ENCODE peak calls at places on chromosomes 3 and 15, in six cellular contexts. K is A549, C is K562, T is endothelial cell of umbilical vein, U is HepG2, X is H1. P is an unnamed sample.

GRCh38 chr15:84819291-84819768 is 2.2 kb downstream of the ALPK3 start:
- DNase-seq in K (no peak), C (no peak), T (peak), U (peak), X (no peak), P (no peak)

GRCh38 chr3:14210843-14211594 is 32.4 kb downstream of the LSM3 start:
- DNase-seq in K (no peak), C (no peak), T (no peak), U (no peak), X (no peak), P (no peak)

GRCh38 chr15:65076486-65077290 is at the start of gene KBTBD13:
- DNase-seq in K (no peak), C (no peak), T (no peak), U (no peak), X (no peak), P (no peak)

GRCh38 chr15:91243806-91244205 is 143.7 kb downstream of the SV2B start:
- DNase-seq in K (no peak), C (no peak), T (no peak), U (no peak), X (no peak), P (no peak)

GRCh38 chr15:92601940-92602593 is 53.5 kb downstream of the FAM174B start:
- DNase-seq in K (no peak), C (no peak), T (no peak), U (no peak), X (no peak), P (no peak)

GRCh38 chr15:42392309-42393024 is 33.2 kb downstream of the CAPN3 start:
- DNase-seq in K (no peak), C (no peak), T (no peak), U (peak), X (no peak), P (no peak)

GRCh38 chr3:34146596-34146995 is 348.2 kb downstream of the PDCD6IP start:
- DNase-seq in K (no peak), C (no peak), T (no peak), U (no peak), X (no peak), P (no peak)

GRCh38 chr3:66115858-66116654 is 77.3 kb upstream of the MAGI1 start:
- DNase-seq in K (peak), C (no peak), T (peak), U (peak), X (no peak), P (peak)

GRCh38 chr15:74312445-74313007 is 54.9 kb downstream of the CYP11A1 start:
- DNase-seq in K (no peak), C (peak), T (no peak), U (no peak), X (no peak), P (no peak)

GRCh38 chr3:173399001-173399400 is 1.5 kb downstream of the NLGN1 start:
- DNase-seq in K (no peak), C (no peak), T (peak), U (no peak), X (no peak), P (no peak)

GRCh38 chr3:170508876-170509275 is 77.0 kb downstream of the SLC7A14 start:
- DNase-seq in K (no peak), C (no peak), T (no peak), U (no peak), X (no peak), P (no peak)

GRCh38 chr15:63178034-63178433 is 11.4 kb upstream of the RAB8B start:
- DNase-seq in K (no peak), C (peak), T (peak), U (peak), X (peak), P (no peak)

GRCh38 chr3:157300091-157300490 is 136.6 kb upstream of the PTX3 start:
- DNase-seq in K (no peak), C (no peak), T (no peak), U (no peak), X (no peak), P (no peak)

GRCh38 chr15:25407950-25408349 is 30.9 kb downstream of the UBE3A start:
- DNase-seq in K (no peak), C (no peak), T (no peak), U (no peak), X (no peak), P (no peak)

GRCh38 chr15:77515613-77516012 is 94.9 kb downstream of the HMG20A start:
- DNase-seq in K (no peak), C (no peak), T (no peak), U (no peak), X (no peak), P (no peak)

GRCh38 chr3:126084667-126085180 is 800 bp upstream of the SLC41A3 start:
- DNase-seq in K (no peak), C (no peak), T (no peak), U (no peak), X (no peak), P (no peak)

GRCh38 chr3:45575491-45575923 is 19.0 kb upstream of the LIMD1 start:
- DNase-seq in K (no peak), C (no peak), T (no peak), U (no peak), X (no peak), P (no peak)

GRCh38 chr3:37993067-37993809 is 2.7 kb downstream of the VILL start:
- DNase-seq in K (no peak), C (no peak), T (no peak), U (no peak), X (no peak), P (peak)

GRCh38 chr15:62469478-62469873 is 304.4 kb upstream of the C2CD4B start:
- DNase-seq in K (no peak), C (no peak), T (no peak), U (no peak), X (no peak), P (no peak)

GRCh38 chr3:133574260-133574881 is 885 bp downstream of the CDV3 start:
- DNase-seq in K (no peak), C (peak), T (peak), U (peak), X (peak), P (peak)

GRCh38 chr15:65088643-65089021 is 12.1 kb downstream of the KBTBD13 start:
- DNase-seq in K (no peak), C (no peak), T (no peak), U (peak), X (no peak), P (no peak)

GRCh38 chr15:36370735-36371115 is 208.7 kb upstream of the CDIN1 start:
- DNase-seq in K (no peak), C (no peak), T (peak), U (peak), X (no peak), P (no peak)

GRCh38 chr3:116135462-116135861 is 309.8 kb downstream of the LSAMP start:
- DNase-seq in K (no peak), C (no peak), T (peak), U (no peak), X (no peak), P (no peak)

GRCh38 chr3:139310474-139310933 is 33.3 kb upstream of the MRPS22 start:
- DNase-seq in K (no peak), C (no peak), T (no peak), U (no peak), X (no peak), P (no peak)

GRCh38 chr3:73733796-73734195 is 109.1 kb upstream of the PDZRN3 start:
- DNase-seq in K (no peak), C (no peak), T (no peak), U (no peak), X (no peak), P (no peak)

GRCh38 chr3:107001635-107002034 is 375.6 kb upstream of the CCDC54 start:
- DNase-seq in K (no peak), C (no peak), T (no peak), U (no peak), X (no peak), P (no peak)

GRCh38 chr3:75863878-75864277 is 78.5 kb upstream of the ZNF717 start:
- DNase-seq in K (no peak), C (no peak), T (no peak), U (no peak), X (no peak), P (no peak)

GRCh38 chr3:128195369-128195768 is 42.1 kb downstream of the EEFSEC start:
- DNase-seq in K (no peak), C (no peak), T (no peak), U (no peak), X (no peak), P (no peak)

GRCh38 chr3:128521715-128522114 is 28.7 kb upstream of the GATA2 start:
- DNase-seq in K (no peak), C (no peak), T (no peak), U (no peak), X (no peak), P (no peak)

GRCh38 chr3:172317481-172317880 is 130.8 kb downstream of the GHSR start:
- DNase-seq in K (no peak), C (no peak), T (no peak), U (no peak), X (no peak), P (no peak)

GRCh38 chr15:96264351-96264798 is 66.1 kb upstream of the NR2F2 start:
- DNase-seq in K (no peak), C (peak), T (no peak), U (peak), X (no peak), P (no peak)

GRCh38 chr15:92413511-92413910 is 19.8 kb downstream of the ST8SIA2 start:
- DNase-seq in K (no peak), C (no peak), T (no peak), U (no peak), X (no peak), P (no peak)

GRCh38 chr15:48360841-48361240 is 29.6 kb downstream of the DUT start:
- DNase-seq in K (no peak), C (no peak), T (no peak), U (no peak), X (no peak), P (no peak)

GRCh38 chr3:120559228-120560061 is 36.7 kb upstream of the NDUFB4 start:
- DNase-seq in K (no peak), C (no peak), T (peak), U (peak), X (peak), P (peak)

GRCh38 chr3:64674591-64675076 is 13.2 kb downstream of the ADAMTS9 start:
- DNase-seq in K (no peak), C (no peak), T (no peak), U (no peak), X (no peak), P (no peak)

GRCh38 chr15:63186065-63186464 is 3.3 kb upstream of the RAB8B start:
- DNase-seq in K (peak), C (no peak), T (no peak), U (peak), X (no peak), P (no peak)

GRCh38 chr15:41494922-41495735 is 1.5 kb downstream of the ITPKA start:
- DNase-seq in K (no peak), C (no peak), T (no peak), U (no peak), X (peak), P (peak)

DNA sequence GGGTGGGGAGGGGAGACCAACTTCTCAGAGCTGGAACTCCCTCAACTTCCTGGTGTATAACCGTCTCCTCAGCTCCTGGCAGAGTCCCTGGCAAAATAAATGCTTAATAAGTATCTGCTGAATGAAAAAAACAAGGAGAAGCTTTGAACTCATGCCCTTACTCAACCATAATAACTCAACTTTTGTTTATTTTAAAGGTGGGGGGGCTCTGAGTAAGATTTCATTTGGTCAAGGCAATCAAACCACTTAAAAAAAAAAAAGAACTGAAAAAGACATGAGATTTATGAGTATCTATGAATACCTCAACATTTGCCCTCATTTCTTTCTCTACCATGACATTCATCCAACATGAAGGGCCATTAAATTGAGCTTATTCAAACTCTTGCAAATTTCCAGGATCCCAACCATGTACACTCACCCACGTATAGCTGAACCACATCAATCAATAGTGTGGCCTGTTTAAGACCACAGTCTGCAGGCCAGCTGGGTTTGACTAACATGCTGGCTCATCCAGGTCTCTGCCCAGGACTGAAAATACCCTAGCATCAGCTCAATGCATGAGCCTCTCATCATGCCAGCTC is 157.9 kb downstream of the FOXP1 start:
- DNase-seq in K (no peak), C (no peak), T (no peak), U (no peak), X (no peak), P (no peak)
- TF ChIP-seq JUN in K (no peak), C (no peak), T (no peak), U (no peak), X (no peak), P (no peak)

GRCh38 chr3:146555311-146555710 is 10.9 kb upstream of the PLSCR1 start:
- DNase-seq in K (no peak), C (no peak), T (no peak), U (no peak), X (no peak), P (no peak)

GRCh38 chr3:146546366-146546965 is 2.1 kb upstream of the PLSCR1 start:
- DNase-seq in K (no peak), C (no peak), T (no peak), U (no peak), X (no peak), P (no peak)

GRCh38 chr3:146554168-146554760 is 9.9 kb upstream of the PLSCR1 start:
- DNase-seq in K (no peak), C (no peak), T (no peak), U (no peak), X (no peak), P (no peak)

GRCh38 chr3:146547235-146547835 is 2.9 kb upstream of the PLSCR1 start:
- DNase-seq in K (no peak), C (no peak), T (no peak), U (no peak), X (no peak), P (no peak)

GRCh38 chr3:146550743-146551510 is 6.5 kb upstream of the PLSCR1 start:
- DNase-seq in K (peak), C (no peak), T (peak), U (no peak), X (no peak), P (no peak)
- TF ChIP-seq JUN in K (no peak), C (peak), T (peak), U (no peak), X (no peak), P (no peak)

GRCh38 chr3:79148786-79149185 is 619.0 kb downstream of the ROBO1 start:
- DNase-seq in K (no peak), C (no peak), T (no peak), U (no peak), X (no peak), P (no peak)
- TF ChIP-seq JUN in K (no peak), C (no peak), T (no peak), U (no peak), X (no peak), P (no peak)

GRCh38 chr15:88447206-88447605 is 20.0 kb downstream of the MRPL46 start:
- DNase-seq in K (no peak), C (no peak), T (no peak), U (no peak), X (no peak), P (no peak)

GRCh38 chr15:88448991-88449461 is 18.2 kb downstream of the MRPL46 start:
- DNase-seq in K (no peak), C (no peak), T (no peak), U (no peak), X (peak), P (no peak)

GRCh38 chr15:88450125-88450798 is 16.9 kb downstream of the MRPL46 start:
- DNase-seq in K (peak), C (peak), T (peak), U (peak), X (peak), P (peak)

GRCh38 chr15:88449581-88449980 is 17.6 kb downstream of the MRPL46 start:
- DNase-seq in K (no peak), C (no peak), T (no peak), U (no peak), X (no peak), P (no peak)

DNA sequence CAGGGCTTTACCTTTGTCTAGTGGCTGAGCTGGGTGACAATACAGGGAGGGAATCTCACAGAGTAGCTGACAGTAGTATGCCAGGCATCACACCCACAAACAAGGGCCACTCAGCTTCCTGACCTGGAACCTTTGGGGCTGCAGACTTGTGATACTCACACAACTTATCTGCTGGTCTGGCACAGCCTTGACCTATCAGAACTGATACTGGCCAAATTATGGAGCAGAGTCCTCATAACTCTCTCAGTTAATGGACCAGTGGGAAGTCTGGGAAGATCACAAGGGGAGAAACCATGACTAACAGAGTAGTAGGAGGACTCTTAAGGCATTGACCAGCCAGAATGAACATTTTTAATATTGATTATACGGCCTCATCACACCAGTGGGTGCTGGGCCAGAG is 19.4 kb downstream of the MRPL46 start:
- DNase-seq in K (no peak), C (no peak), T (no peak), U (no peak), X (no peak), P (no peak)
- TF ChIP-seq JUN in K (no peak), C (no peak), T (no peak), U (no peak), X (no peak), P (no peak)

DNA sequence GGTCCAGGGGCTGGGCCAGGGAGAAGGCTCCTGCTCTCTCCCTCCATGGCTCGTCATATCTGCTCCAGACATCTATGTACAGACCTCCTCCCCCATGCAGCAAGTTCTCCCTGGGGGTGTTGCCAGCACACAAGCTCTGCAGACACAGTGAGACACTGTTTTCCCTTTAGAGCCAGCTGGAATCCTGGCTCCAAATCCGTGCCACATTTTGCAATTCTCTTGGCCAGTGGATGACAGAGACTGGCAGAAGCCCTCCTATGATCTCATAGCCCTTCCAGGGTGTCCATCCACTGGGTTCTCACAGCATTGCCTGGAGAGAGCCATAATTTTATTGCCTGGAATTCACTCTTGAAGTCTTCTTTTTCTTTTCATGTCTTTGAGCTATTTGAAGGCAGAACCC is 203.9 kb downstream of the TLE3 start:
- DNase-seq in K (no peak), C (no peak), T (no peak), U (no peak), X (peak), P (peak)
- TF ChIP-seq JUN in K (no peak), C (no peak), T (no peak), U (no peak), X (no peak), P (no peak)

DNA sequence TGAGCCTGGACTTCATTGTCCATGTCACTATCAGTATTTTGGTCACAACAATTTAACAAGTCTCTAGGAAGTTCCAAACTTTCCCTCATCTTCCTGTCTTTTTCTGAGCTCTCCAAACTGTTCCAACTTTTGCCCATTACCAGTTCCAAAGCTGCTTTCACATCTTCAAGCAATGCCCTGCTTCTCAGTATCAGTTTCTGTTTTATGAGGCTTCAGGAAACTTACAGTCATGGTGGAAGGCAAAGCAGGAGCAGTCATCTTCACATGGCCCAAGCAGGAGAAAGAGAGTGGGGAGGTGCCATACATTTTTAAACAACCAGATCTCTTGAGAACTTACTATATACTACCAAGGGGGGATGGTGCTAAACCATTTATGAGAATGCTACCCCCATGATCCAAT is 169.5 kb downstream of the PLCL2 start:
- DNase-seq in K (no peak), C (no peak), T (no peak), U (no peak), X (no peak), P (no peak)
- TF ChIP-seq JUN in K (no peak), C (no peak), T (no peak), U (no peak), X (no peak), P (no peak)

GRCh38 chr3:81554348-81554747 is 207.1 kb downstream of the GBE1 start:
- DNase-seq in K (no peak), C (no peak), T (peak), U (peak), X (no peak), P (no peak)
- TF ChIP-seq JUN in K (no peak), C (no peak), T (no peak), U (no peak), X (no peak), P (no peak)

DNA sequence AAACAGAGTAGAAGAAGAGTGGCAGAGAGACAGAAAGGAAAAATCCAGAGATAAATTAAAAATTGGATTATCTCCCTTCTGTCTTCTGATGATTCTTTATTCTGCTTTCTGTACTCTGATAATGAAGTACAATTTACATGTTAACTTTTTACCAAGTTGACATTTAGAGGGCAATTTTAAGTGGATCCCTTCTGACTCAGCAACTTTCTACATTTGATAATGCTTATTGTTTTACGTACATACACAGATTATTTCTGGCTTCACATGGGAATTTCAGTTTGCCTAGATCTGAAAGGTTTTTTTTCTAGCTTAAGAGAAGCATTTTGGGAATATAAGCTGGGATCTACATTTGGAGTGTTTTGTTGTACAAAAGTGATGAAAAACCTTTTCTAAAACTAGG is 491.3 kb downstream of the OTOL1 start:
- DNase-seq in K (no peak), C (no peak), T (no peak), U (no peak), X (no peak), P (no peak)
- TF ChIP-seq JUN in K (no peak), C (no peak), T (no peak), U (no peak), X (no peak), P (no peak)

P was measured in WTC11.